ENCODE peak calls at places on chromosome 13, in five cellular contexts. N is tibial nerve, T is cardiac muscle cell, E is gastrocnemius medialis, K is tibial artery. Z is an unnamed sample. For H3K36me3 and H3K27me3, the result is how much of the 10 kb centered on the place peaks cover.

GRCh38 chr13:32734511-32734910 is 148.3 kb downstream of the PDS5B start:
- DNase-seq in N (peak), T (peak), E (no peak), K (no peak), Z (peak)

GRCh38 chr13:106348032-106348431 is 187.4 kb downstream of the EFNB2 start:
- DNase-seq in N (no peak), T (peak), E (no peak), K (no peak), Z (no peak)

GRCh38 chr13:112071011-112071901 is 4.3 kb downstream of the SOX1 start:
- DNase-seq in N (no peak), T (no peak), E (no peak), K (no peak), Z (no peak)

GRCh38 chr13:99646866-99647592 is 145.8 kb downstream of the TM9SF2 start:
- DNase-seq in N (no peak), T (no peak), E (no peak), K (no peak), Z (no peak)

GRCh38 chr13:33717775-33718174 is 100.2 kb upstream of the RFC3 start:
- DNase-seq in N (no peak), T (no peak), E (no peak), K (no peak), Z (no peak)

GRCh38 chr13:33441015-33441414 is 155.5 kb upstream of the STARD13 start:
- DNase-seq in N (peak), T (peak), E (no peak), K (no peak), Z (no peak)

GRCh38 chr13:40961224-40961623 is 57.9 kb downstream of the ELF1 start:
- DNase-seq in N (no peak), T (no peak), E (no peak), K (no peak), Z (no peak)

GRCh38 chr13:112444001-112444311 is 67.8 kb downstream of the SPACA7 start:
- DNase-seq in N (peak), T (peak), E (no peak), K (peak), Z (peak)

GRCh38 chr13:31631071-31631470 is 108.3 kb upstream of the RXFP2 start:
- DNase-seq in N (no peak), T (no peak), E (no peak), K (no peak), Z (peak)

DNA sequence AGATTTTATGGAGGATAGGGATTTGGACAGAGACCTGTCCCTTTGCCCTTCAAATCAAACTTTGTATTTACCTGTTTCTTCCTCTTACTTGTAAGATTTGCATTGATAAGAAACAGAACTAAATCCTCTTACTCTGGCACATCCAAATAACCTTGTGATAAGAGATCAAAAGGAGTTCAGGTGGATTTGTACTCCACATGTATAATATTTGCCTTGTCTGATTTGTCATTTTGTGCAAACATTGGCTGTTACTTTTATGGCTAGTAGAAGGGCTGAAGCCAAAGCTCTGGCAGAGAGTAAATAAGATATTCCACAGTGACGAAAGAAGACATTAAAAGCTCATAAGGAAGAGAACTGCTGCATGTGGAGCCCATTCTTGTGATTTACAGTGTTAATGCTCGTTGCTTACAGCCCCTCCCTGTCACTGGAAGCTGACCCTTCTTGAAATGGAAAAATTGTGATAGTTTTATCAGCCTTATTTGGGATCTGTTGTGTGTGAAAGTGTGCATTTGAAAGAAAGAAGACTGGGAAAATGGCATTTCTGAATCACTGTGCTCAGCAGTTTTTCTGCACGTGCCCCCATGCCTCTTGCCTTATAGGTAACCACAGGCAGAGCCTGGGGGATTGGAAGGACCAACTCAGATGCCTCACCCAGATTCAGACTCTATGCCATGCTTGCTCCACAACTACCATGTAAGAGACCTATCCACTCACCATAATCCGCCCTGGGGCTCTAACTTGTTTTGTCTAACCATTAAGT is 68.2 kb downstream of the OXGR1 start:
- DNase-seq in N (no peak), T (no peak), E (no peak), K (no peak), Z (no peak)
- H3K4me3 ChIP-seq in N (no peak), T (no peak), E (no peak), K (no peak), Z (no peak)

GRCh38 chr13:45073809-45074208 is 46.5 kb upstream of the GTF2F2 start:
- DNase-seq in N (no peak), T (no peak), E (no peak), K (no peak), Z (no peak)
- H3K36me3 ChIP-seq in N (under half), T (under half), E (under half), K (under half), Z (under half)

GRCh38 chr13:21691928-21692327 is 21.1 kb downstream of the FGF9 start:
- DNase-seq in N (no peak), T (no peak), E (no peak), K (no peak), Z (no peak)
- H3K27me3 ChIP-seq in N (under half), T (under half), E (under half), K (under half), Z (under half)

GRCh38 chr13:102599451-102600012 is 2.7 kb downstream of the TPP2 start:
- DNase-seq in N (no peak), T (no peak), E (no peak), K (no peak), Z (no peak)
- H3K4me3 ChIP-seq in N (no peak), T (no peak), E (no peak), K (no peak), Z (no peak)

GRCh38 chr13:77196052-77196618 is 130.8 kb downstream of the MYCBP2 start:
- DNase-seq in N (no peak), T (peak), E (no peak), K (no peak), Z (no peak)
- H3K36me3 ChIP-seq in N (under half), T (under half), E (under half), K (under half), Z (under half)

GRCh38 chr13:28495586-28496564 is 947 bp upstream of the FLT1 start:
- DNase-seq in N (no peak), T (no peak), E (no peak), K (no peak), Z (no peak)
- H3K27me3 ChIP-seq in N (under half), T (under half), E (under half), K (half or more), Z (half or more)

GRCh38 chr13:67259208-67259607 is 29.1 kb upstream of the PCDH9 start:
- DNase-seq in N (no peak), T (no peak), E (no peak), K (no peak), Z (no peak)
- H3K4me3 ChIP-seq in N (no peak), T (no peak), E (no peak), K (no peak), Z (no peak)

DNA sequence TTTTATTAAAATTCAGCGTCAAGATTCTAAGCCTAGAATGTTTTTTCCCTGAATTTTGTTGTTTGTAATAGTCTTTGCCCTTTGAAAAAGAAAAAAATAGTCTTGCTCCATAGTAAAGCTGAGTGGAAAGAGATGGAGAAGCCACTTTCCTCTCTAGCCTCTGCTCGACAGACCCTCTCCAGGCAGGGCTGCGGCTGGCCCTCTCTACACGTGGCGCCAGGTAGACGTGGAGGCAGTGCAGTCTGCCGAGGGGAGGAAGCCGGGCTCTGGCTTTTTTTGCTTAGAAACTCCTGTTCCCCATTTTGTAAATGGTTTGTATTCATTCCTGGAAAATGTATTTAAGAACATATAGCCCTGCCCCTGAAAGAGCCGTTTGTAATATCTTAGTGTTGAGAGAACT is 35.3 kb downstream of the MPHOSPH8 start:
- DNase-seq in N (no peak), T (no peak), E (no peak), K (no peak), Z (no peak)
- H3K36me3 ChIP-seq in N (under half), T (half or more), E (half or more), K (half or more), Z (half or more)

Z was measured in MG63.